ENCODE peak calls at places on chromosome 1, in four cellular contexts. S is uterus, U is IMR-90, W is endothelial cell of umbilical vein. P is an unnamed sample.

GRCh38 chr1:48790397-48790796 is 13.7 kb upstream of the BEND5 start:
- DNase-seq in S (no peak), U (no peak), W (no peak), P (no peak)

GRCh38 chr1:225879521-225880209 is 2.5 kb downstream of the TMEM63A start:
- DNase-seq in S (no peak), U (no peak), W (no peak), P (no peak)

GRCh38 chr1:66375125-66375524 is 158.8 kb upstream of the SGIP1 start:
- DNase-seq in S (no peak), U (no peak), W (no peak), P (no peak)

GRCh38 chr1:234433563-234434285 is 45.3 kb downstream of the TARBP1 start:
- DNase-seq in S (no peak), U (peak; percentile 81), W (peak; percentile 38), P (no peak)

GRCh38 chr1:150798509-150798908 is 9.6 kb downstream of the CTSK start:
- DNase-seq in S (no peak), U (peak; percentile 46), W (no peak), P (no peak)

GRCh38 chr1:96364576-96364975 is 357.0 kb upstream of the PTBP2 start:
- DNase-seq in S (no peak), U (peak; percentile 80), W (no peak), P (no peak)

GRCh38 chr1:174217787-174218574 is 58.7 kb downstream of the RABGAP1L start:
- DNase-seq in S (no peak), U (peak; percentile 54), W (peak; percentile 66), P (no peak)

GRCh38 chr1:43286115-43286514 is 734 bp upstream of the C1orf210 start:
- DNase-seq in S (no peak), U (no peak), W (no peak), P (no peak)

GRCh38 chr1:167529829-167530474 is 11.6 kb upstream of the CD247 start:
- DNase-seq in S (no peak), U (no peak), W (no peak), P (no peak)

GRCh38 chr1:229848762-229849677 is 218.0 kb upstream of the GALNT2 start:
- DNase-seq in S (no peak), U (peak; percentile 26), W (peak; percentile 36), P (no peak)

GRCh38 chr1:178542554-178543290 is 29.8 kb downstream of the TEX35 start:
- DNase-seq in S (peak; percentile 85), U (peak; percentile 89), W (peak; percentile 89), P (peak; percentile 87)

GRCh38 chr1:173052681-173053196 is 2.0 kb upstream of the TNFSF18 start:
- DNase-seq in S (no peak), U (no peak), W (peak; percentile 44), P (no peak)

GRCh38 chr1:55284856-55285255 is 69.7 kb upstream of the USP24 start:
- DNase-seq in S (peak; percentile 54), U (peak; percentile 60), W (peak; percentile 64), P (peak; percentile 41)

GRCh38 chr1:43671193-43671592 is 21.2 kb downstream of the KDM4A start:
- DNase-seq in S (no peak), U (no peak), W (no peak), P (no peak)

GRCh38 chr1:53316742-53317650 is 10.9 kb downstream of the LRP8 start:
- DNase-seq in S (no peak), U (no peak), W (no peak), P (no peak)

GRCh38 chr1:183610053-183610452 is 19.8 kb upstream of the NCF2 start:
- DNase-seq in S (no peak), U (no peak), W (peak; percentile 45), P (no peak)

GRCh38 chr1:46420533-46420915 is 26.4 kb downstream of the FAAH start:
- DNase-seq in S (no peak), U (no peak), W (no peak), P (no peak)

GRCh38 chr1:248782311-248782887 is 26.8 kb upstream of the LYPD8 start:
- DNase-seq in S (no peak), U (no peak), W (no peak), P (no peak)

GRCh38 chr1:173112129-173112528 is 61.4 kb upstream of the TNFSF18 start:
- DNase-seq in S (no peak), U (peak; percentile 67), W (peak; percentile 76), P (no peak)

GRCh38 chr1:8343464-8344001 is 25.6 kb downstream of the SLC45A1 start:
- DNase-seq in S (peak; percentile 90), U (peak; percentile 98), W (peak; percentile 36), P (no peak)

GRCh38 chr1:160021376-160022074 is 10.3 kb downstream of the PIGM start:
- DNase-seq in S (no peak), U (no peak), W (no peak), P (no peak)

DNA sequence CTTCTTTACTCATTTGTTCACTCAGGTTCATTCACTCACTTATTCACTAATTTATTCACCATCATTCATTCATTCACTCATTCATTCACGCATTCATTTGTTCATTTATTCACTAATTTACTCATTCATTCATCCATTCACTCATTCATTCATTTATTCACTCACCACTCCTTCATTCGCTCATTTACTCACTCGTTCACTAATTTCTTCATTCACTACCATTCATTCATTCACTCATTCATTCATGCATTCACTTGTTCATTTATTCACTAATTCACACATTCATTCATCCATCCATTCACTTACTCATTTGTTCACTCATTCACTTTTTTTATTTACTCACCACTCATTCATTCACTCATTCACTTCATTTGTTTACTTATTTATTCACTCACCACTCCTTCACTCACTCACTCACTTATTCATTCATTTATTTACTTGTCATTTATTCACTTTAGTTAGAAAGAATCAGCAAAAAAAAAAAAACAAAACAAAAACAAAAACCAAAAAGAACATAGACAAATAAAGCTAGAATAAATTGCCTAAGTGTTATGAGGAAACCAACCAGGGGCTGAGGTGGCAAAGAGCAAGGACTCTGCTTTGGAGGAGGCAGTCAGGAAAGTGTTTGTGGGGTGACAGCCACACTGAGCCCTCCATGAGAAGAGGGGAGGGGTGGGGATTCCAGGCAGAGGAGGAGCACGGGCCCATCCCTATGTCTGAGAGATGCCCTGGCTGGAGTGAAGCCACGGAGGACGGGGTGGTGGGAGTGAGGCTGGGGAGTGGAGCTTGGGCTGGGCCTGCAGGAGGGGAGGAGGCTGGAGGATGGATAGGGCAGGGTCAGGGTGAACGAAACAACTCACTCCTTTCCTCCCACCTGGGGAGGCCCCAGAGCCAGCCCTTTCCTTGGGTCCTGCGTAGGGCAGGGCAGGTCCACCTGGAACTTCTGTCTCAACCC is 129.2 kb upstream of the WNT4 start:
- DNase-seq in S (no peak), U (no peak), W (no peak), P (no peak)
- H3K27me3 ChIP-seq in S (no peaks in the 10 kb centered on the region), U (peaks cover 44% of the 10 kb centered on the region), W (peaks cover 2% of the 10 kb centered on the region), P (no peaks in the 10 kb centered on the region)

GRCh38 chr1:201460783-201461182 is 8.2 kb downstream of the PHLDA3 start:
- DNase-seq in S (no peak), U (no peak), W (no peak), P (no peak)

GRCh38 chr1:201461193-201461657 is 7.8 kb downstream of the PHLDA3 start:
- DNase-seq in S (peak; percentile 79), U (peak; percentile 98), W (peak; percentile 82), P (peak; percentile 54)

GRCh38 chr1:201463071-201463552 is 5.9 kb downstream of the PHLDA3 start:
- DNase-seq in S (no peak), U (no peak), W (no peak), P (peak; percentile 28)

GRCh38 chr1:201459775-201460174 is 9.2 kb downstream of the PHLDA3 start:
- DNase-seq in S (no peak), U (no peak), W (no peak), P (no peak)

DNA sequence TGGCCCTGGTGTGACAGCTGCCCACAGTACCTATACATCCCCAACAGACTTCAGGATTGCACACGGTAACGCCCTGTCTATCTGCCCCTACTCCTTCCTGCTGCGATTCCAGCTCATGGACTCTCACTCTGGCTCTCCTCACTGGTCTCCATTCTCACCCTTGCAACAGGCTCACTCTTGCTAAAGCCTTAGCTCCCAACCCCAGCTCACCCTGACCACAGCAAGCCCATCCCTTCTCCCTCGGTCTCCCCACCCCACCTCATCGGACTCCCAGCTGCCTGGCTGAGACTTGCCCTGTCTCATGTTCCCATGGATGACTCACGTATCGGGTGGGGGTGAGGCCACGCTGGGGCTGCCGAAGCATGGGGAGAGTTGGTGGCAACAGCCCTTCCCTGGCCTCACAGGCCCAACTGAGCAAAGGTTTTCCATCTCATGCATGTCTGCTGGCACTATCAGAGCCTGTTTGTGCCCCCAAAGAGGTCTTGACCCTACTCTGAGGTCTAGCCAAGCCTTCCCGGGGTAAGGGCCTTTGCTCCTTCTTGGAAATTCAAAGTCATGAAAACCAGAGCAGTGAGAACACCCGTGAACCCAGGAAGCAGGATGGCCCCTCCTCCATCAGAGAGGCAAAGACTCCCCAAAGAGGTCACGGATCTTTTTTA is 7.1 kb downstream of the PHLDA3 start:
- DNase-seq in S (peak; percentile 93), U (peak; percentile 99), W (peak; percentile 61), P (peak; percentile 34)
- H3K4me1 ChIP-seq in S (peaks cover 22% of the 10 kb centered on the region), U (peaks cover 35% of the 10 kb centered on the region), W (peaks cover 13% of the 10 kb centered on the region), P (peaks cover 52% of the 10 kb centered on the region)

DNA sequence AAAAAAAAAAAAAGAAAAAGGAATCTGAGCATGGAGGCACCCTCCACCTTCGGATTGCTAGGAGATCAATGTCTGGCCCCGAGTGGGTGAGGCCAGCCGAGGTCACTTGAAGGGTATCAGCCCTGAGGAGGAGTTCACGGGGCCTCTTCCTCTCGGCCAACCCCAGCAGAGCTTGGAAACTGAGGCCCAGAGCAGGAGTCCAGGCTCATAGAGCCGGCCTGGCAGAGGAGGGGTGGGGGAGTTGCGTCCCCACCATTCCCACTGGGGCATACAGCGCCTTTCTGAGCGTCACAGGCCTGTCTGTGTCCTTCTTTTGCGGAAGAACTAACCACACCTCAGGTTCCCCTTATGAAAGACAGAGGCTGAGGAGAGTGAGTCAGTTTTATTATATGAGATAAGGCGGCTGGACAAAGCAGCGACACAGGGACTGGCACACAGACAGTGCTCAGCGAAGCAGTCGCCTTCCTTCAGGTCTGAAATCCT is 17.1 kb upstream of the EPHA2 start:
- DNase-seq in S (no peak), U (peak; percentile 45), W (no peak), P (no peak)
- TF ChIP-seq POLR2A in S (no peak), U (no peak), W (peak; percentile 47), P (no peak)

GRCh38 chr1:203366476-203366875 is 15.6 kb upstream of the FMOD start:
- DNase-seq in S (no peak), U (peak; percentile 78), W (no peak), P (no peak)

GRCh38 chr1:203369666-203370065 is 18.7 kb upstream of the FMOD start:
- DNase-seq in S (no peak), U (no peak), W (no peak), P (no peak)

GRCh38 chr1:203371288-203371687 is 20.4 kb upstream of the FMOD start:
- DNase-seq in S (no peak), U (no peak), W (no peak), P (no peak)

GRCh38 chr1:203367051-203367450 is 16.1 kb upstream of the FMOD start:
- DNase-seq in S (no peak), U (no peak), W (no peak), P (no peak)

DNA sequence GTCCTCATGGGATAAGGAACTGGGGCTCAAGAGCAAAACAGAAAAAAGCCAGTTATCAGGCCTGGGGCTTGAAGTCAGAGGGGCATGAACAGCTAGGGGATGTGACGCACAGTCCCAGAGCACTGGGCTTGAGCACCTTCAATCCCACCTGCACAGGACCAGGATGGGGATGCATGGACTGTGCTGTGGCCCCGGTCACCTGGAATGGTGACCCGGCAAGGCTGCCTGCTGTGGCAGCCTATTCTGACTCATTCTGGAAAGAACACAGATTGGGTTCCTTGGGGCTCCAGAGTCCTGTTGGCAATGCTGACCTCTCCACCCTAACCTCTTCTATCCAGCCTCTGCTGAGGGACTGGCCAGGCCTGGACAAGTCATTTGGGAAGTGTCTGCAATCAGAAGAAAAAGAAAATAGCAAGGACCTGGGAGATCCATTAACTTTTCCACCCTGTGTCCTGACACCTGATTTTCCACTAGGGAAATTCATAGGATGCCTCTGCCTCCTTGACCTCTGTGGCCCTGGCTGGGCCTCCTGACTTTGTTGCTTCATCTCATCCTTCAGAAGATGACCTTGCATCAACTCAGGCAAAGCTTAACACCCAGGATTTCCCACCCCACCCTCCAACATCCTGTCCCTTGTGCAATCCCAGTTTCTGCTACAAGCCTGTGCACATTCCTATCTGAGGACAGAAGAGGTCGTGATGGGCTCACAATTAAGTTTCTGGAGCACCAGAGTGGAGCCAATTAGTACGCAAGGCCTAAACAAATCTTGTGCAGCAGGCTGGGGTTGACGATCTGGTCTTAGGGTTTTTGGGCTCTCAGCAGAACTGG is 17.9 kb upstream of the FMOD start:
- DNase-seq in S (peak; percentile 92), U (peak; percentile 69), W (peak; percentile 47), P (peak; percentile 12)
- H3K27me3 ChIP-seq in S (no peaks in the 10 kb centered on the region), U (peaks cover 9% of the 10 kb centered on the region), W (peaks cover 46% of the 10 kb centered on the region), P (no peaks in the 10 kb centered on the region)